ENCODE peak calls at places on chromosome 6, in four cellular contexts. Z is cardiac muscle cell, N is upper lobe of right lung, I is neural progenitor cell. R is an unnamed sample. For H3K4me1, the result is how much of the 10 kb centered on the place peaks cover.

GRCh38 chr6:71346034-71346680 is 57.5 kb downstream of the OGFRL1 start:
- DNase-seq in Z (no peak), N (no peak), I (no peak), R (no peak)

GRCh38 chr6:27547157-27548075 is 74.5 kb upstream of the ZNF184 start:
- DNase-seq in Z (peak), N (no peak), I (peak), R (no peak)

GRCh38 chr6:170056329-170056728 is 234.5 kb downstream of the DLL1 start:
- DNase-seq in Z (no peak), N (peak), I (no peak), R (peak)

GRCh38 chr6:35727206-35727934 is 9.5 kb upstream of the ARMC12 start:
- DNase-seq in Z (peak), N (peak), I (peak), R (peak)

GRCh38 chr6:14452567-14453527 is 335.3 kb downstream of the CD83 start:
- DNase-seq in Z (no peak), N (no peak), I (no peak), R (no peak)

GRCh38 chr6:129253731-129254130 is 370.8 kb downstream of the LAMA2 start:
- DNase-seq in Z (no peak), N (no peak), I (no peak), R (no peak)

GRCh38 chr6:97726378-97726777 is 443.4 kb upstream of the MMS22L start:
- DNase-seq in Z (no peak), N (no peak), I (peak), R (no peak)

GRCh38 chr6:69019832-69020231 is 384.8 kb downstream of the ADGRB3 start:
- DNase-seq in Z (peak), N (no peak), I (no peak), R (no peak)

GRCh38 chr6:54613596-54613995 is 233.0 kb upstream of the FAM83B start:
- DNase-seq in Z (no peak), N (no peak), I (no peak), R (no peak)

GRCh38 chr6:101544286-101544685 is 150.8 kb downstream of the GRIK2 start:
- DNase-seq in Z (no peak), N (no peak), I (no peak), R (no peak)

DNA sequence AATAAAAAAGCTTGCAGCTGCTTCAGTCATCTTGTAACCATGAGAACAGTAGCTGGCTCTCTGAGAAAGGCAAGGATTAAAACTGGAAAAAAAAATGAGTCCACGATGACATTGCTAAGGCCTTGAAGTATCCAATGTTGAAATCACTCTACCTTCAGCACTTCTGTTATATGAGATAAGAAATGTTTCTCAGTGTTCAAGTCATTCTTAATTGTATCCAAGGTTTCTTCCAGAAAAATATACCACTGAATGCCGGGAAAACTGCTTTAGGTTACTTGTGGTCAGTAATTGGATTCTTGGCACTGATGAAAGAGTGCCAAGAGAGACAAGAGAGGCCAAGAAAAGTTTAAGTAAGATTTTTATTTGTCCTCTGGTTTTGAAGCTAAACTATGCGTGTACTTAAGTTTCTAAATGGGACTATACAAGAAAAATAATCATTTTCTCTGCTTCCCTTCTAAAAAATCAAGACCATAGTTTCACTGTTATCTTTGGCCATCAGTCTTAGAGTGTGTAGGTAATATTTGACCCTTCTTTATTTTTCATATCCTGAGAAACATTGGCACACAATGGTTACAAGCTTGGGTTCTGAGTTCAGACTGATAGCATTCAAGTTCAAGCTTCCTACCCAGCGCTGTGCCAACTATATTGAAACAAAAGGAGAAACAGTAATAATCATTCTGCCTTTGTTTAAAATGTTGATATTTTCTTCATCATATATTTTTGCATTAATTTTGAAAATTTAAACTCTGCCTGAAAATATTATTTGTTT is 84.6 kb downstream of the TRDN start:
- DNase-seq in Z (peak), N (no peak), I (no peak), R (no peak)
- H3K4me1 ChIP-seq in Z (under half), N (under half), I (under half), R (under half)

GRCh38 chr6:106125925-106126435 is 39.8 kb downstream of the PRDM1 start:
- DNase-seq in Z (no peak), N (no peak), I (no peak), R (no peak)
- H3K27ac ChIP-seq in Z (no peak), N (no peak), I (no peak), R (no peak)

DNA sequence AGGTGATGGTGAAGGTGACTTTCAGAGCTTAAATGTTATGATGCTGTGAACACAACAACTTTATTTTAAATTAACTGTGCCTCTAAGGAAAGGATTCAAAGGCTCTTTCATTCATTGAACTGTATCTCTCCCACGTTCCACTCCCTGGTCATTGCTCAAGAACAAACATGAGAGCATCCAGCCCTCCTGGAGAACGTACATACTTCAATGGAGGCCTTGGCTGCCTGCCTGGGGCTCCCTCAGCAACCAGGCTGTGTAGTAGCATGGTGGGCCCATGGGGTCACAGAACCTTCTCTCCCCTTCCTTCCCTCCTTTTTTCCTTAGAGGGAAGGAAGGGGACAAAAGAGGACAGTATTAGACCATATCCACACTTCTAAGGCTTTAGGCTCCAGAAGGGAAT is 234.3 kb downstream of the CDC5L start:
- DNase-seq in Z (peak), N (no peak), I (no peak), R (no peak)
- H3K4me1 ChIP-seq in Z (under half), N (under half), I (under half), R (under half)

GRCh38 chr6:21033575-21034026 is 499.3 kb downstream of the CDKAL1 start:
- DNase-seq in Z (peak), N (no peak), I (no peak), R (peak)
- H3K27ac ChIP-seq in Z (no peak), N (no peak), I (no peak), R (peak)

GRCh38 chr6:4894049-4894448 is 109.8 kb downstream of the RPP40 start:
- DNase-seq in Z (no peak), N (no peak), I (no peak), R (no peak)
- H3K4me1 ChIP-seq in Z (under half), N (under half), I (under half), R (under half)

R was measured in sigmoid colon.